ENCODE peak calls at places on chromosomes 2 and 18, in nine cellular contexts. F is gastrocnemius medialis, A is fibroblast of lung, Z is epithelial cell of esophagus, C is endothelial cell of umbilical vein, T is A549, B is GM12865, J is Panc1, L is cardiac fibroblast. I is an unnamed sample.

GRCh38 chr2:181076666-181077065 is 96.3 kb downstream of the UBE2E3 start:
- DNase-seq in F (no peak), A (no peak), Z (no peak), C (no peak), T (no peak), B (no peak), J (no peak), L (no peak), I (no peak)

GRCh38 chr18:79571221-79572092 is 108.1 kb upstream of the CTDP1 start:
- DNase-seq in F (no peak), A (no peak), Z (no peak), C (no peak), T (no peak), B (no peak), J (no peak), L (no peak), I (no peak)

GRCh38 chr18:35407871-35408481 is 30.8 kb upstream of the ZNF396 start:
- DNase-seq in F (peak; percentile 17), A (peak; percentile 81), Z (peak; percentile 79), C (peak; percentile 80), T (peak; percentile 63), B (peak; percentile 72), J (peak; percentile 45), L (peak; percentile 84), I (peak; percentile 88)

GRCh38 chr2:134668821-134669220 is 50.0 kb downstream of the TMEM163 start:
- DNase-seq in F (no peak), A (no peak), Z (no peak), C (no peak), T (no peak), B (peak; percentile 33), J (no peak), L (no peak), I (no peak)

GRCh38 chr2:120954939-120955338 is 219.3 kb downstream of the GLI2 start:
- DNase-seq in F (no peak), A (no peak), Z (no peak), C (no peak), T (no peak), B (no peak), J (no peak), L (no peak), I (no peak)

GRCh38 chr2:144503221-144503620 is 16.7 kb downstream of the ZEB2 start:
- DNase-seq in F (no peak), A (no peak), Z (no peak), C (no peak), T (no peak), B (no peak), J (no peak), L (no peak), I (no peak)

GRCh38 chr2:132669854-132670103 is 226 bp downstream of the LYPD1 start:
- DNase-seq in F (no peak), A (no peak), Z (peak; percentile 25), C (no peak), T (peak; percentile 23), B (no peak), J (no peak), L (no peak), I (peak; percentile 27)

GRCh38 chr2:170953976-170954375 is 24.9 kb downstream of the GORASP2 start:
- DNase-seq in F (no peak), A (no peak), Z (peak; percentile 17), C (no peak), T (no peak), B (no peak), J (no peak), L (no peak), I (no peak)

GRCh38 chr2:174673876-174674275 is 76.3 kb upstream of the WIPF1 start:
- DNase-seq in F (no peak), A (peak; percentile 14), Z (no peak), C (no peak), T (no peak), B (no peak), J (no peak), L (no peak), I (no peak)

GRCh38 chr2:130744287-130745117 is 10.8 kb upstream of the AMER3 start:
- DNase-seq in F (no peak), A (no peak), Z (no peak), C (no peak), T (no peak), B (no peak), J (no peak), L (no peak), I (no peak)

GRCh38 chr2:26932974-26933373 is 37.5 kb upstream of the MAPRE3 start:
- DNase-seq in F (no peak), A (no peak), Z (no peak), C (no peak), T (no peak), B (no peak), J (no peak), L (no peak), I (no peak)

GRCh38 chr2:132448771-132449170 is 32.2 kb downstream of the GPR39 start:
- DNase-seq in F (no peak), A (peak; percentile 64), Z (peak; percentile 51), C (peak; percentile 26), T (peak; percentile 41), B (no peak), J (peak; percentile 13), L (peak; percentile 68), I (peak; percentile 55)

GRCh38 chr18:5909130-5909529 is 13.8 kb upstream of the TMEM200C start:
- DNase-seq in F (no peak), A (peak; percentile 32), Z (no peak), C (no peak), T (no peak), B (no peak), J (no peak), L (no peak), I (no peak)

GRCh38 chr18:31171159-31171839 is 8.6 kb upstream of the DSC1 start:
- DNase-seq in F (no peak), A (no peak), Z (no peak), C (no peak), T (no peak), B (no peak), J (no peak), L (no peak), I (no peak)

DNA sequence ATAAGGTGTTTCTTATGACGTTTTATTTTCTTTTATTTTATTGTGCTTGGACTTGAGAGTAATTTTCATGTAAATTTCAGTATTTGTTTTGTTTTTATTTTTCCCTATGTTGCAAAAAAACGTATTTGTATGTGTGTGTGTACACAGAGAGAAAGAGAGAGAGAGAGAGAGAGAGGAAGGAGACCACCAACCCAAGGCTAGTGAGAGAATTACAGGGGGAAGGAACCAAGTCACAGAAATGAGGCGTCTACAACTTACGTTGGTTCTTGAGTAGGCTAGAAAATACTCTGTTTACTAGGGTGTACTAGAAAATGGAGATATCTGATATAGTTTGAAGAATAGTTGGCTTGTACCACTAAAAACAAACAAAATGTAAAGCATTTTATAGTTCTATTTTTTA is 7.7 kb upstream of the DSC1 start:
- DNase-seq in F (no peak), A (no peak), Z (no peak), C (no peak), T (no peak), B (no peak), J (no peak), L (no peak), I (no peak)
- TF ChIP-seq CTCF in F (no peak), A (no peak), Z (no peak), C (no peak), T (no peak), B (no peak), J (no peak), L (no peak), I (no peak)

GRCh38 chr18:49728542-49728941 is 84.8 kb downstream of the ACAA2 start:
- DNase-seq in F (no peak), A (peak; percentile 60), Z (peak; percentile 57), C (peak; percentile 54), T (peak; percentile 35), B (peak; percentile 51), J (peak; percentile 18), L (peak; percentile 56), I (peak; percentile 74)
- TF ChIP-seq CTCF in F (no peak), A (peak; percentile 37), Z (peak; percentile 66), C (peak; percentile 87), T (peak; percentile 33), B (peak; percentile 74), J (peak; percentile 67), L (peak; percentile 92), I (peak; percentile 64)

DNA sequence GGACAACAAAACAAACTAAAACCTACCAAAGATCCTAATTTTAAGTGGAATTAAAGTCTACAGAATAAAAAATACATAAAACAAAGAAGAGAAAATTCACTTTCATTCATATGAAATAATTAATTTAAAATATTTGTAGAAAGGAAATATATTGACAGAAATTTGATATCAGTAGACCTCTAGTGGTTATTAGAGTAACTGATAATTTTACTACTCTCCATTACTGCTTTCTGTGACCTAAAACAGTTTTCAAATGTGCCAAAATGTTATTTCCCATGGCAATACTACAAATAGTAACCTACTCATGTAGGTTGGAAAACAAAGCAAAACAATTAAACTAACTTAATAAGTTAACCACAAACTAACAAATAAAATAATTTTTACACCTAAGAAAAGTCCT is 147.1 kb downstream of the NOL4 start:
- DNase-seq in F (no peak), A (no peak), Z (no peak), C (no peak), T (no peak), B (no peak), J (no peak), L (no peak), I (no peak)
- TF ChIP-seq CTCF in F (no peak), A (no peak), Z (no peak), C (no peak), T (no peak), B (no peak), J (no peak), L (peak; percentile 8), I (no peak)

GRCh38 chr2:71670430-71670795 is 217.1 kb downstream of the DYSF start:
- DNase-seq in F (no peak), A (no peak), Z (no peak), C (no peak), T (no peak), B (no peak), J (no peak), L (no peak), I (no peak)

GRCh38 chr2:71673402-71673795 is 220.0 kb downstream of the DYSF start:
- DNase-seq in F (peak; percentile 7), A (no peak), Z (no peak), C (no peak), T (no peak), B (no peak), J (no peak), L (no peak), I (no peak)

GRCh38 chr2:71671203-71671602 is 217.8 kb downstream of the DYSF start:
- DNase-seq in F (no peak), A (no peak), Z (no peak), C (no peak), T (no peak), B (no peak), J (no peak), L (no peak), I (no peak)

GRCh38 chr2:71672640-71673401 is 219.5 kb downstream of the DYSF start:
- DNase-seq in F (peak; percentile 7), A (no peak), Z (no peak), C (no peak), T (no peak), B (no peak), J (no peak), L (no peak), I (no peak)

GRCh38 chr2:71672011-71672639 is 218.8 kb downstream of the DYSF start:
- DNase-seq in F (peak; percentile 11), A (no peak), Z (no peak), C (no peak), T (no peak), B (no peak), J (no peak), L (no peak), I (no peak)
- TF ChIP-seq CTCF in F (no peak), A (no peak), Z (no peak), C (peak; percentile 10), T (no peak), B (no peak), J (no peak), L (peak; percentile 6), I (no peak)